ENCODE peak calls at places on chromosomes 5 and 9, in nine cellular contexts. X is aorta, Z is AG04450, P is mammary epithelial cell, L is adrenal gland, W is pancreas, O is GM23338, A is psoas muscle, C is A549. M is an unnamed sample.

GRCh38 chr5:68409259-68409658 is 193.7 kb downstream of the PIK3R1 start:
- DNase-seq in X (no peak), Z (peak; percentile 4), P (peak; percentile 77), L (no peak), W (no peak), O (no peak), A (no peak), C (no peak), M (no peak)

GRCh38 chr9:108620767-108621166 is 235.0 kb downstream of the ACTL7B start:
- DNase-seq in X (no peak), Z (no peak), P (no peak), L (no peak), W (no peak), O (no peak), A (no peak), C (no peak), M (no peak)

GRCh38 chr5:78587775-78588291 is 60.7 kb downstream of the LHFPL2 start:
- DNase-seq in X (no peak), Z (no peak), P (no peak), L (peak; percentile 69), W (no peak), O (no peak), A (peak; percentile 67), C (no peak), M (no peak)

GRCh38 chr5:28084069-28084468 is 1045.7 kb upstream of the CDH9 start:
- DNase-seq in X (no peak), Z (no peak), P (peak; percentile 37), L (no peak), W (no peak), O (no peak), A (no peak), C (no peak), M (no peak)

GRCh38 chr5:62138607-62139006 is 167.4 kb upstream of the KIF2A start:
- DNase-seq in X (no peak), Z (no peak), P (no peak), L (no peak), W (no peak), O (peak; percentile 66), A (no peak), C (no peak), M (no peak)

GRCh38 chr9:106864533-106865143 is 1.7 kb downstream of the ZNF462 start:
- DNase-seq in X (no peak), Z (no peak), P (peak; percentile 71), L (no peak), W (no peak), O (no peak), A (no peak), C (no peak), M (no peak)

GRCh38 chr5:76785493-76785892 is 33.3 kb upstream of the F2RL1 start:
- DNase-seq in X (no peak), Z (no peak), P (peak; percentile 56), L (no peak), W (no peak), O (no peak), A (no peak), C (peak; percentile 93), M (no peak)

GRCh38 chr9:37996050-37996811 is 72.8 kb downstream of the SHB start:
- DNase-seq in X (peak; percentile 31), Z (no peak), P (no peak), L (no peak), W (no peak), O (no peak), A (no peak), C (no peak), M (peak; percentile 35)

GRCh38 chr5:142175039-142175438 is 66.5 kb downstream of the NDFIP1 start:
- DNase-seq in X (peak; percentile 16), Z (no peak), P (no peak), L (no peak), W (no peak), O (peak; percentile 57), A (no peak), C (no peak), M (no peak)

GRCh38 chr5:172284275-172284971 is 859 bp upstream of the UBTD2 start:
- DNase-seq in X (no peak), Z (no peak), P (no peak), L (peak; percentile 63), W (no peak), O (no peak), A (no peak), C (no peak), M (no peak)

GRCh38 chr9:138049085-138049778 is 171.7 kb downstream of the CACNA1B start:
- DNase-seq in X (no peak), Z (no peak), P (no peak), L (peak; percentile 29), W (no peak), O (no peak), A (peak; percentile 48), C (no peak), M (no peak)

GRCh38 chr5:86977808-86978207 is 289.9 kb upstream of the RASA1 start:
- DNase-seq in X (no peak), Z (no peak), P (no peak), L (no peak), W (no peak), O (no peak), A (no peak), C (no peak), M (no peak)

GRCh38 chr5:86977185-86977584 is 290.5 kb upstream of the RASA1 start:
- DNase-seq in X (no peak), Z (no peak), P (no peak), L (no peak), W (no peak), O (no peak), A (no peak), C (no peak), M (no peak)

GRCh38 chr5:86983208-86983607 is 284.5 kb upstream of the RASA1 start:
- DNase-seq in X (no peak), Z (no peak), P (no peak), L (no peak), W (no peak), O (no peak), A (no peak), C (no peak), M (no peak)

GRCh38 chr5:86981898-86982297 is 285.8 kb upstream of the RASA1 start:
- DNase-seq in X (no peak), Z (no peak), P (peak; percentile 9), L (no peak), W (no peak), O (no peak), A (no peak), C (no peak), M (no peak)

DNA sequence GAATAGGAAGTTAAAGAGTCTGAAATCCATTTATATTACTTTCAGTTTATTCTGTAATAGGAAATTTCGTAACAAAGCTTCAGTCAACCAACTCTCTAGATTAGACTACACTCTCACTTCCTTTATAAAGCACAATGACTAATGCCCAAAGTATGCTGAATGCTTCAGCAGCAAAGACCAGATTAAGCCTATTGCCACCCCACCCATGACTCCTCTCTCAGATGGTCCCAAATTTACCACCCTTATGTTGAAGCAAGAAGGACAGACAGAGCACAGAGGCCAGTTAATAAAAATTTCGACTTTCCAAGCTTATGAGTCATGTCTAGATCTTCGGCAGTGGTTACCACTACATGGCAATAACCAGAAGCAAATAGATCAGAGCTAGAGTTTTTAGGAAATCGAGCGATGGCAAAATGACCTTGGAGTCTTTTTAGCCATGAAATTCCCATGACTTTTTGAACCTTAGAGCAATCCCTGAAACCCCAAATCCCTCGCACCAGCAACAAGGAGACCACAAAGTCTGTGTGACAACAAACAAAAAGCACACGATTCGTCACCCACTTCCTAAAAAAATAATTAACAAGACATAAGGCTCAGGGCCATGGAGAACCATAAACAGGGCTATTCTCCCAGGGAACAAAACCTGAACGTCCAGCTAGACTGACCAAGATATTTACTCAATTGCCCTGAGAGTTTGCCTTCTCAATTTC is 287.7 kb upstream of the RASA1 start:
- DNase-seq in X (no peak), Z (peak; percentile 10), P (peak; percentile 59), L (no peak), W (no peak), O (peak; percentile 6), A (no peak), C (peak; percentile 18), M (no peak)
- H3K27ac ChIP-seq in X (no peak overlapping the region), Z (no peak overlapping the region), P (no peak overlapping the region), L (peak overlapping the region; percentile 42), W (no peak overlapping the region), O (no peak overlapping the region), A (no peak overlapping the region), C (no peak overlapping the region), M (no peak overlapping the region)

DNA sequence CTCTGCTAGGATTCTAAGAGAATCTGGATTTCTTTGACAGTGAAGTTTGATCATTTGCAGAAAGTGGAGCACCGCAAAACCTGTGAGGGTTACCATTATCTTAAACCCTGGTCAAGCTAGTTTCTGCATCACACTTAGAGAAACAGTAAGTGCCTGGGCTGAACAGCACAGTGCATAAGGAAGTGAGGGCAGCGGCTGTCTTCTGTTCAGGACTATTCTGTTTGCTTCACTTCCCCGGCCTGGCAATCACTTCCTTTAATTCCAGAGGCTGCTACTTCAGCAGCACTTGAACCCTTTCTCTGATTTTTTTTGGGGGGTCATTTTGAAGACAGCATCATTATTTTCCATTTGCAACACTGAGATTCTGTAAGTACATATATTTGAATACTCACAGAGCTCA is 32.0 kb downstream of the SEMA6A start:
- DNase-seq in X (no peak), Z (no peak), P (no peak), L (no peak), W (no peak), O (no peak), A (no peak), C (no peak), M (no peak)
- H3K27ac ChIP-seq in X (no peak overlapping the region), Z (no peak overlapping the region), P (no peak overlapping the region), L (peak overlapping the region; percentile 87), W (no peak overlapping the region), O (no peak overlapping the region), A (no peak overlapping the region), C (no peak overlapping the region), M (peak overlapping the region; percentile 6)

GRCh38 chr5:131814990-131815389 is 18.2 kb upstream of the FNIP1 start:
- DNase-seq in X (no peak), Z (peak; percentile 46), P (peak; percentile 68), L (no peak), W (no peak), O (peak; percentile 51), A (no peak), C (peak; percentile 55), M (no peak)
- H3K27ac ChIP-seq in X (no peak overlapping the region), Z (no peak overlapping the region), P (no peak overlapping the region), L (no peak overlapping the region), W (no peak overlapping the region), O (no peak overlapping the region), A (no peak overlapping the region), C (no peak overlapping the region), M (no peak overlapping the region)

GRCh38 chr9:126148523-126148870 is 178.1 kb upstream of the MVB12B start:
- DNase-seq in X (no peak), Z (no peak), P (no peak), L (no peak), W (no peak), O (no peak), A (no peak), C (no peak), M (no peak)

GRCh38 chr9:126147620-126148522 is 178.8 kb upstream of the MVB12B start:
- DNase-seq in X (no peak), Z (no peak), P (no peak), L (peak; percentile 35), W (no peak), O (no peak), A (no peak), C (no peak), M (no peak)

GRCh38 chr9:126150411-126151030 is 176.1 kb upstream of the MVB12B start:
- DNase-seq in X (no peak), Z (no peak), P (no peak), L (peak; percentile 29), W (no peak), O (no peak), A (no peak), C (no peak), M (no peak)

GRCh38 chr9:126149661-126150060 is 177.0 kb upstream of the MVB12B start:
- DNase-seq in X (no peak), Z (no peak), P (no peak), L (peak; percentile 37), W (no peak), O (no peak), A (no peak), C (no peak), M (no peak)

GRCh38 chr9:126148994-126149393 is 177.6 kb upstream of the MVB12B start:
- DNase-seq in X (no peak), Z (no peak), P (no peak), L (peak; percentile 2), W (no peak), O (no peak), A (no peak), C (no peak), M (no peak)
- H3K27ac ChIP-seq in X (no peak overlapping the region), Z (no peak overlapping the region), P (no peak overlapping the region), L (no peak overlapping the region), W (no peak overlapping the region), O (no peak overlapping the region), A (no peak overlapping the region), C (no peak overlapping the region), M (no peak overlapping the region)

M was measured in substantia nigra.